ENCODE peak calls at places on chromosomes 13 and 19, in six cellular contexts. One of them, this sample, is unnamed.

GRCh38 chr19:4352701-4353121 is 9.3 kb downstream of the MPND start:
- DNase-seq in NCI-H2081: peak; percentile 18
- DNase-seq in AG04449: no peak
- DNase-seq in cardiac fibroblast: peak; percentile 82
- DNase-seq in central memory CD4-positive, alpha-beta T cell: peak; percentile 46
- DNase-seq in A549: peak; percentile 66
- DNase-seq in this sample: peak; percentile 25

GRCh38 chr19:45311640-45312039 is 11.0 kb downstream of the CKM start:
- DNase-seq in NCI-H2081: no peak
- DNase-seq in AG04449: no peak
- DNase-seq in cardiac fibroblast: no peak
- DNase-seq in central memory CD4-positive, alpha-beta T cell: no peak
- DNase-seq in A549: no peak
- DNase-seq in this sample: no peak

GRCh38 chr13:36059366-36059765 is 71.8 kb downstream of the DCLK1 start:
- DNase-seq in NCI-H2081: no peak
- DNase-seq in AG04449: no peak
- DNase-seq in cardiac fibroblast: no peak
- DNase-seq in central memory CD4-positive, alpha-beta T cell: no peak
- DNase-seq in A549: no peak
- DNase-seq in this sample: no peak

GRCh38 chr13:91232716-91233115 is 114.8 kb upstream of the MIR17HG start:
- DNase-seq in NCI-H2081: no peak
- DNase-seq in AG04449: no peak
- DNase-seq in cardiac fibroblast: no peak
- DNase-seq in central memory CD4-positive, alpha-beta T cell: no peak
- DNase-seq in A549: no peak
- DNase-seq in this sample: no peak

GRCh38 chr19:8262431-8262830 is 45.7 kb downstream of the CD320 start:
- DNase-seq in NCI-H2081: no peak
- DNase-seq in AG04449: no peak
- DNase-seq in cardiac fibroblast: no peak
- DNase-seq in central memory CD4-positive, alpha-beta T cell: no peak
- DNase-seq in A549: no peak
- DNase-seq in this sample: no peak

GRCh38 chr19:10838377-10838776 is 2.4 kb upstream of the TMED1 start:
- DNase-seq in NCI-H2081: no peak
- DNase-seq in AG04449: no peak
- DNase-seq in cardiac fibroblast: no peak
- DNase-seq in central memory CD4-positive, alpha-beta T cell: no peak
- DNase-seq in A549: no peak
- DNase-seq in this sample: no peak

GRCh38 chr13:37134411-37135041 is 29.1 kb upstream of the CSNK1A1L start:
- DNase-seq in NCI-H2081: no peak
- DNase-seq in AG04449: peak; percentile 82
- DNase-seq in cardiac fibroblast: peak; percentile 90
- DNase-seq in central memory CD4-positive, alpha-beta T cell: no peak
- DNase-seq in A549: no peak
- DNase-seq in this sample: no peak

GRCh38 chr19:32373614-32374295 is 28.3 kb downstream of the ZNF507 start:
- DNase-seq in NCI-H2081: no peak
- DNase-seq in AG04449: peak; percentile 98
- DNase-seq in cardiac fibroblast: peak; percentile 99
- DNase-seq in central memory CD4-positive, alpha-beta T cell: no peak
- DNase-seq in A549: peak; percentile 100
- DNase-seq in this sample: peak; percentile 5

GRCh38 chr19:6718741-6719539 is 1.5 kb downstream of the C3 start:
- DNase-seq in NCI-H2081: no peak
- DNase-seq in AG04449: no peak
- DNase-seq in cardiac fibroblast: peak; percentile 71
- DNase-seq in central memory CD4-positive, alpha-beta T cell: no peak
- DNase-seq in A549: peak; percentile 63
- DNase-seq in this sample: no peak

GRCh38 chr19:57914517-57914916 is 1.9 kb downstream of the ZNF417 start:
- DNase-seq in NCI-H2081: no peak
- DNase-seq in AG04449: no peak
- DNase-seq in cardiac fibroblast: no peak
- DNase-seq in central memory CD4-positive, alpha-beta T cell: no peak
- DNase-seq in A549: no peak
- DNase-seq in this sample: no peak

GRCh38 chr13:73751290-73751689 is 382.9 kb downstream of the KLF12 start:
- DNase-seq in NCI-H2081: no peak
- DNase-seq in AG04449: no peak
- DNase-seq in cardiac fibroblast: no peak
- DNase-seq in central memory CD4-positive, alpha-beta T cell: no peak
- DNase-seq in A549: no peak
- DNase-seq in this sample: no peak

GRCh38 chr19:54817670-54818536 is 1.6 kb downstream of the KIR3DL1 start:
- DNase-seq in NCI-H2081: no peak
- DNase-seq in AG04449: no peak
- DNase-seq in cardiac fibroblast: no peak
- DNase-seq in central memory CD4-positive, alpha-beta T cell: no peak
- DNase-seq in A549: no peak
- DNase-seq in this sample: no peak

GRCh38 chr19:1400281-1401137 is 833 bp downstream of the GAMT start:
- DNase-seq in NCI-H2081: no peak
- DNase-seq in AG04449: no peak
- DNase-seq in cardiac fibroblast: peak; percentile 33
- DNase-seq in central memory CD4-positive, alpha-beta T cell: no peak
- DNase-seq in A549: peak; percentile 42
- DNase-seq in this sample: peak; percentile 15

GRCh38 chr13:23969672-23970071 is 72.4 kb upstream of the C1QTNF9B start:
- DNase-seq in NCI-H2081: peak; percentile 6
- DNase-seq in AG04449: no peak
- DNase-seq in cardiac fibroblast: no peak
- DNase-seq in central memory CD4-positive, alpha-beta T cell: no peak
- DNase-seq in A549: peak; percentile 53
- DNase-seq in this sample: no peak

GRCh38 chr19:17109962-17110598 is 34.5 kb downstream of the MYO9B start:
- DNase-seq in NCI-H2081: no peak
- DNase-seq in AG04449: no peak
- DNase-seq in cardiac fibroblast: no peak
- DNase-seq in central memory CD4-positive, alpha-beta T cell: no peak
- DNase-seq in A549: no peak
- DNase-seq in this sample: no peak